ENCODE peak calls at places on chromosome 16, in eight cellular contexts. One of them, this sample, is unnamed.

GRCh38 chr16:87956169-87956770 is 5.0 kb downstream of the BANP start:
- DNase-seq in hippocampal formation: no peak
- DNase-seq in activated T-cell treated with anti-CD3 and anti-CD28 coated beads, Interleukin-2, amount 50 U/mL, for 72 hours: peak
- DNase-seq in Caki2: no peak
- DNase-seq in H54: no peak
- DNase-seq in cardiac fibroblast: peak
- DNase-seq in GOT3: no peak
- DNase-seq in OCI-M1: peak
- DNase-seq in this sample: no peak

GRCh38 chr16:87160752-87161337 is 156.3 kb downstream of the C16orf95 start:
- DNase-seq in Caki2: no peak
- DNase-seq in cardiac fibroblast: no peak
- DNase-seq in OCI-M1: peak
- DNase-seq in GOT3: no peak
- DNase-seq in activated T-cell treated with anti-CD3 and anti-CD28 coated beads, Interleukin-2, amount 50 U/mL, for 72 hours: no peak
- DNase-seq in H54: no peak
- DNase-seq in hippocampal formation: no peak
- DNase-seq in this sample: no peak

GRCh38 chr16:10923146-10923649 is 19.1 kb downstream of the DEXI start:
- DNase-seq in GOT3: no peak
- DNase-seq in activated T-cell treated with anti-CD3 and anti-CD28 coated beads, Interleukin-2, amount 50 U/mL, for 72 hours: no peak
- DNase-seq in Caki2: no peak
- DNase-seq in hippocampal formation: no peak
- DNase-seq in OCI-M1: no peak
- DNase-seq in H54: no peak
- DNase-seq in cardiac fibroblast: no peak
- DNase-seq in this sample: no peak

GRCh38 chr16:53068423-53068833 is 13.6 kb downstream of the CHD9 start:
- DNase-seq in OCI-M1: no peak
- DNase-seq in Caki2: no peak
- DNase-seq in activated T-cell treated with anti-CD3 and anti-CD28 coated beads, Interleukin-2, amount 50 U/mL, for 72 hours: no peak
- DNase-seq in hippocampal formation: no peak
- DNase-seq in cardiac fibroblast: no peak
- DNase-seq in H54: no peak
- DNase-seq in GOT3: no peak
- DNase-seq in this sample: no peak

GRCh38 chr16:67013238-67013822 is 15.6 kb upstream of the CBFB start:
- DNase-seq in cardiac fibroblast: no peak
- DNase-seq in hippocampal formation: no peak
- DNase-seq in activated T-cell treated with anti-CD3 and anti-CD28 coated beads, Interleukin-2, amount 50 U/mL, for 72 hours: no peak
- DNase-seq in GOT3: no peak
- DNase-seq in Caki2: no peak
- DNase-seq in OCI-M1: no peak
- DNase-seq in H54: no peak
- DNase-seq in this sample: peak

GRCh38 chr16:4414187-4414909 is 2.0 kb downstream of the CORO7 start:
- DNase-seq in activated T-cell treated with anti-CD3 and anti-CD28 coated beads, Interleukin-2, amount 50 U/mL, for 72 hours: peak
- DNase-seq in Caki2: no peak
- DNase-seq in cardiac fibroblast: no peak
- DNase-seq in OCI-M1: no peak
- DNase-seq in H54: no peak
- DNase-seq in GOT3: no peak
- DNase-seq in hippocampal formation: no peak
- DNase-seq in this sample: no peak

GRCh38 chr16:3020604-3021448 is 658 bp downstream of the TNFRSF12A start:
- DNase-seq in OCI-M1: peak
- DNase-seq in activated T-cell treated with anti-CD3 and anti-CD28 coated beads, Interleukin-2, amount 50 U/mL, for 72 hours: peak
- DNase-seq in hippocampal formation: no peak
- DNase-seq in H54: peak
- DNase-seq in Caki2: peak
- DNase-seq in GOT3: peak
- DNase-seq in cardiac fibroblast: peak
- DNase-seq in this sample: no peak

GRCh38 chr16:77788196-77789084 is at the start of gene VAT1L:
- DNase-seq in OCI-M1: no peak
- DNase-seq in H54: peak
- DNase-seq in hippocampal formation: peak
- DNase-seq in activated T-cell treated with anti-CD3 and anti-CD28 coated beads, Interleukin-2, amount 50 U/mL, for 72 hours: peak
- DNase-seq in cardiac fibroblast: peak
- DNase-seq in Caki2: peak
- DNase-seq in GOT3: no peak
- DNase-seq in this sample: no peak

GRCh38 chr16:9092963-9093477 is 1.6 kb downstream of the HAPSTR1 start:
- DNase-seq in H54: no peak
- DNase-seq in hippocampal formation: no peak
- DNase-seq in OCI-M1: peak
- DNase-seq in activated T-cell treated with anti-CD3 and anti-CD28 coated beads, Interleukin-2, amount 50 U/mL, for 72 hours: peak
- DNase-seq in cardiac fibroblast: no peak
- DNase-seq in GOT3: no peak
- DNase-seq in Caki2: no peak
- DNase-seq in this sample: peak

GRCh38 chr16:1640261-1640956 is 28.2 kb downstream of the CRAMP1 start:
- DNase-seq in activated T-cell treated with anti-CD3 and anti-CD28 coated beads, Interleukin-2, amount 50 U/mL, for 72 hours: no peak
- DNase-seq in H54: no peak
- DNase-seq in Caki2: no peak
- DNase-seq in hippocampal formation: no peak
- DNase-seq in OCI-M1: no peak
- DNase-seq in cardiac fibroblast: no peak
- DNase-seq in GOT3: no peak
- DNase-seq in this sample: no peak

GRCh38 chr16:48499822-48500440 is 110.0 kb downstream of the N4BP1 start:
- DNase-seq in Caki2: no peak
- DNase-seq in activated T-cell treated with anti-CD3 and anti-CD28 coated beads, Interleukin-2, amount 50 U/mL, for 72 hours: no peak
- DNase-seq in GOT3: no peak
- DNase-seq in cardiac fibroblast: peak
- DNase-seq in hippocampal formation: peak
- DNase-seq in H54: no peak
- DNase-seq in OCI-M1: peak
- DNase-seq in this sample: no peak

GRCh38 chr16:87464691-87465300 is 28.0 kb downstream of the ZCCHC14 start:
- DNase-seq in cardiac fibroblast: peak
- DNase-seq in OCI-M1: peak
- DNase-seq in hippocampal formation: no peak
- DNase-seq in GOT3: peak
- DNase-seq in activated T-cell treated with anti-CD3 and anti-CD28 coated beads, Interleukin-2, amount 50 U/mL, for 72 hours: peak
- DNase-seq in H54: peak
- DNase-seq in Caki2: peak
- DNase-seq in this sample: peak

GRCh38 chr16:7512503-7512902 is 179.9 kb downstream of the RBFOX1 start:
- DNase-seq in OCI-M1: no peak
- DNase-seq in GOT3: no peak
- DNase-seq in Caki2: no peak
- DNase-seq in cardiac fibroblast: no peak
- DNase-seq in H54: no peak
- DNase-seq in activated T-cell treated with anti-CD3 and anti-CD28 coated beads, Interleukin-2, amount 50 U/mL, for 72 hours: no peak
- DNase-seq in hippocampal formation: no peak
- DNase-seq in this sample: no peak

GRCh38 chr16:8571061-8571596 is 19.2 kb downstream of the TMEM114 start:
- DNase-seq in OCI-M1: peak
- DNase-seq in cardiac fibroblast: peak
- DNase-seq in hippocampal formation: no peak
- DNase-seq in GOT3: no peak
- DNase-seq in Caki2: peak
- DNase-seq in activated T-cell treated with anti-CD3 and anti-CD28 coated beads, Interleukin-2, amount 50 U/mL, for 72 hours: no peak
- DNase-seq in H54: no peak
- DNase-seq in this sample: no peak

GRCh38 chr16:68367440-68367839 is 56.6 kb downstream of the PRMT7 start:
- DNase-seq in Caki2: no peak
- DNase-seq in hippocampal formation: no peak
- DNase-seq in GOT3: no peak
- DNase-seq in H54: no peak
- DNase-seq in cardiac fibroblast: no peak
- DNase-seq in activated T-cell treated with anti-CD3 and anti-CD28 coated beads, Interleukin-2, amount 50 U/mL, for 72 hours: no peak
- DNase-seq in OCI-M1: no peak
- DNase-seq in this sample: no peak

GRCh38 chr16:52436646-52437645 is 110.0 kb downstream of the TOX3 start:
- DNase-seq in H54: no peak
- DNase-seq in Caki2: no peak
- DNase-seq in GOT3: no peak
- DNase-seq in hippocampal formation: no peak
- DNase-seq in OCI-M1: no peak
- DNase-seq in activated T-cell treated with anti-CD3 and anti-CD28 coated beads, Interleukin-2, amount 50 U/mL, for 72 hours: no peak
- DNase-seq in cardiac fibroblast: no peak
- DNase-seq in this sample: no peak

GRCh38 chr16:11328172-11329079 is 16.8 kb upstream of the RMI2 start:
- DNase-seq in activated T-cell treated with anti-CD3 and anti-CD28 coated beads, Interleukin-2, amount 50 U/mL, for 72 hours: peak
- DNase-seq in GOT3: peak
- DNase-seq in hippocampal formation: no peak
- DNase-seq in OCI-M1: peak
- DNase-seq in Caki2: peak
- DNase-seq in cardiac fibroblast: peak
- DNase-seq in H54: peak
- DNase-seq in this sample: no peak

GRCh38 chr16:89052824-89053724 is 40.6 kb upstream of the ACSF3 start:
- DNase-seq in cardiac fibroblast: no peak
- DNase-seq in hippocampal formation: peak
- DNase-seq in H54: peak
- DNase-seq in Caki2: peak
- DNase-seq in OCI-M1: peak
- DNase-seq in GOT3: no peak
- DNase-seq in activated T-cell treated with anti-CD3 and anti-CD28 coated beads, Interleukin-2, amount 50 U/mL, for 72 hours: no peak
- DNase-seq in this sample: peak

GRCh38 chr16:11619327-11619851 is 32.7 kb upstream of the LITAF start:
- DNase-seq in hippocampal formation: no peak
- DNase-seq in GOT3: no peak
- DNase-seq in cardiac fibroblast: no peak
- DNase-seq in H54: no peak
- DNase-seq in activated T-cell treated with anti-CD3 and anti-CD28 coated beads, Interleukin-2, amount 50 U/mL, for 72 hours: no peak
- DNase-seq in Caki2: peak
- DNase-seq in OCI-M1: no peak
- DNase-seq in this sample: no peak

GRCh38 chr16:81623365-81624102 is 155.6 kb upstream of the PLCG2 start:
- DNase-seq in Caki2: no peak
- DNase-seq in H54: no peak
- DNase-seq in activated T-cell treated with anti-CD3 and anti-CD28 coated beads, Interleukin-2, amount 50 U/mL, for 72 hours: peak
- DNase-seq in cardiac fibroblast: peak
- DNase-seq in hippocampal formation: peak
- DNase-seq in OCI-M1: peak
- DNase-seq in GOT3: no peak
- DNase-seq in this sample: no peak

GRCh38 chr16:67329901-67330300 is 3.3 kb downstream of the LRRC36 start:
- DNase-seq in hippocampal formation: no peak
- DNase-seq in Caki2: peak
- DNase-seq in cardiac fibroblast: no peak
- DNase-seq in OCI-M1: no peak
- DNase-seq in activated T-cell treated with anti-CD3 and anti-CD28 coated beads, Interleukin-2, amount 50 U/mL, for 72 hours: no peak
- DNase-seq in H54: no peak
- DNase-seq in GOT3: no peak
- DNase-seq in this sample: no peak

GRCh38 chr16:78474762-78475161 is 375.3 kb downstream of the WWOX start:
- DNase-seq in Caki2: no peak
- DNase-seq in hippocampal formation: no peak
- DNase-seq in activated T-cell treated with anti-CD3 and anti-CD28 coated beads, Interleukin-2, amount 50 U/mL, for 72 hours: no peak
- DNase-seq in cardiac fibroblast: no peak
- DNase-seq in GOT3: no peak
- DNase-seq in H54: no peak
- DNase-seq in OCI-M1: no peak
- DNase-seq in this sample: no peak

GRCh38 chr16:5512037-5512436 is 414.4 kb upstream of the EEF2KMT start:
- DNase-seq in Caki2: no peak
- DNase-seq in activated T-cell treated with anti-CD3 and anti-CD28 coated beads, Interleukin-2, amount 50 U/mL, for 72 hours: no peak
- DNase-seq in hippocampal formation: no peak
- DNase-seq in OCI-M1: no peak
- DNase-seq in cardiac fibroblast: no peak
- DNase-seq in H54: no peak
- DNase-seq in GOT3: no peak
- DNase-seq in this sample: no peak

GRCh38 chr16:64952177-64952576 is 169.7 kb downstream of the CDH11 start:
- DNase-seq in H54: no peak
- DNase-seq in GOT3: no peak
- DNase-seq in hippocampal formation: no peak
- DNase-seq in activated T-cell treated with anti-CD3 and anti-CD28 coated beads, Interleukin-2, amount 50 U/mL, for 72 hours: no peak
- DNase-seq in cardiac fibroblast: peak
- DNase-seq in OCI-M1: no peak
- DNase-seq in Caki2: peak
- DNase-seq in this sample: no peak

GRCh38 chr16:88920618-88921602 is 54.5 kb upstream of the PABPN1L start:
- DNase-seq in Caki2: peak
- DNase-seq in activated T-cell treated with anti-CD3 and anti-CD28 coated beads, Interleukin-2, amount 50 U/mL, for 72 hours: no peak
- DNase-seq in H54: peak
- DNase-seq in GOT3: no peak
- DNase-seq in cardiac fibroblast: peak
- DNase-seq in OCI-M1: no peak
- DNase-seq in hippocampal formation: no peak
- DNase-seq in this sample: no peak

GRCh38 chr16:84597518-84598390 is 20.1 kb downstream of the COTL1 start:
- DNase-seq in OCI-M1: no peak
- DNase-seq in Caki2: no peak
- DNase-seq in H54: no peak
- DNase-seq in GOT3: no peak
- DNase-seq in activated T-cell treated with anti-CD3 and anti-CD28 coated beads, Interleukin-2, amount 50 U/mL, for 72 hours: peak
- DNase-seq in cardiac fibroblast: no peak
- DNase-seq in hippocampal formation: no peak
- DNase-seq in this sample: no peak

This sample was measured in caudate nucleus.